ENCODE peak calls at places on chromosomes 7 and 10, in four cellular contexts. V is neural crest cell; A is activated T-helper 9 cell treated with anti-CD3 and anti-CD28 coated beads, Interleukin-2, amount 50 U/mL, for 16 hours; U is activated naive CD8-positive, alpha-beta T cell treated with anti-CD3 and anti-CD28 coated beads for 36 hours. F is an unnamed sample.

GRCh38 chr7:139918488-139918887 is 89.4 kb downstream of the TBXAS1 start:
- DNase-seq in A (no peak), V (no peak), U (no peak), F (no peak)

GRCh38 chr7:142933092-142933475 is 462 bp downstream of the TRPV5 start:
- DNase-seq in U (no peak), V (no peak), A (no peak), F (no peak)

GRCh38 chr7:34603711-34604444 is 54.1 kb upstream of the NPSR1 start:
- DNase-seq in V (no peak), A (no peak), U (no peak), F (no peak)

GRCh38 chr10:97117372-97117771 is 68.4 kb downstream of the SLIT1 start:
- DNase-seq in U (no peak), V (no peak), A (no peak), F (no peak)

GRCh38 chr10:44032216-44032615 is 352.7 kb downstream of the CXCL12 start:
- DNase-seq in A (no peak), V (no peak), U (no peak), F (no peak)

GRCh38 chr10:71207578-71207977 is 4.8 kb upstream of the UNC5B start:
- DNase-seq in U (no peak), V (no peak), A (no peak), F (no peak)

GRCh38 chr7:30285067-30285530 is 702 bp downstream of the ZNRF2 start:
- DNase-seq in U (peak; percentile 53), A (peak; percentile 21), V (peak; percentile 31), F (peak; percentile 53)

GRCh38 chr7:155803418-155804376 is 8.6 kb downstream of the SHH start:
- DNase-seq in V (no peak), A (no peak), U (peak; percentile 24), F (peak; percentile 61)

GRCh38 chr7:81173766-81174281 is 255.0 kb upstream of the SEMA3C start:
- DNase-seq in A (no peak), U (no peak), V (no peak), F (no peak)

GRCh38 chr7:46301677-46302076 is 380.6 kb upstream of the IGFBP3 start:
- DNase-seq in U (no peak), A (no peak), V (no peak), F (no peak)

GRCh38 chr10:71084061-71084817 is 128.1 kb upstream of the UNC5B start:
- DNase-seq in U (no peak), V (no peak), A (no peak), F (no peak)

GRCh38 chr7:47371733-47372368 is 210.1 kb downstream of the TNS3 start:
- DNase-seq in U (no peak), V (no peak), A (no peak), F (no peak)

GRCh38 chr7:21580073-21580521 is 37.3 kb downstream of the DNAH11 start:
- DNase-seq in A (no peak), U (no peak), V (no peak), F (no peak)

GRCh38 chr7:16801111-16801542 is 3.7 kb downstream of the AGR2 start:
- DNase-seq in A (no peak), V (no peak), U (no peak), F (no peak)

GRCh38 chr7:100875356-100875751 is 451 bp downstream of the SRRT start:
- DNase-seq in U (peak; percentile 53), V (no peak), A (no peak), F (no peak)

GRCh38 chr10:1372212-1372611 is 316.0 kb downstream of the WDR37 start:
- DNase-seq in A (no peak), V (no peak), U (no peak), F (no peak)

GRCh38 chr7:18320971-18321567 is 174.5 kb upstream of the HDAC9 start:
- DNase-seq in U (no peak), V (no peak), A (no peak), F (peak; percentile 8)

F was measured in endothelial cell.